ENCODE peak calls at places on chromosomes 6 and 20, in four cellular contexts. V, J, X and M are unnamed samples.

GRCh38 chr6:75204222-75204958 is 1.5 kb downstream of the COL12A1 start:
- DNase-seq in V (peak), J (no peak), X (peak), M (peak)

GRCh38 chr6:135251964-135252429 is 70.9 kb downstream of the MYB start:
- DNase-seq in V (no peak), J (no peak), X (peak), M (no peak)

GRCh38 chr6:6872924-6873344 is 234.8 kb upstream of the RREB1 start:
- DNase-seq in V (no peak), J (no peak), X (no peak), M (no peak)

GRCh38 chr20:8215516-8215915 is 83.5 kb downstream of the PLCB1 start:
- DNase-seq in V (no peak), J (no peak), X (no peak), M (no peak)

GRCh38 chr6:9138856-9139426 is 703.6 kb upstream of the SLC35B3 start:
- DNase-seq in V (no peak), J (no peak), X (no peak), M (no peak)

GRCh38 chr20:10636326-10636818 is 37.4 kb downstream of the JAG1 start:
- DNase-seq in V (no peak), J (no peak), X (peak), M (no peak)

GRCh38 chr6:33390767-33391277 is 801 bp upstream of the KIFC1 start:
- DNase-seq in V (no peak), J (no peak), X (no peak), M (no peak)

GRCh38 chr6:11016452-11016851 is 27.7 kb downstream of the ELOVL2 start:
- DNase-seq in V (no peak), J (no peak), X (no peak), M (no peak)

GRCh38 chr6:154754152-154754551 is 20.9 kb downstream of the SCAF8 start:
- DNase-seq in V (no peak), J (no peak), X (no peak), M (no peak)

GRCh38 chr20:25553819-25554296 is 31.5 kb downstream of the NINL start:
- DNase-seq in V (no peak), J (no peak), X (peak), M (no peak)

GRCh38 chr6:88538130-88538706 is 372.1 kb upstream of the CNR1 start:
- DNase-seq in V (no peak), J (no peak), X (no peak), M (peak)

GRCh38 chr6:116764961-116765841 is at the start of gene FAM162B:
- DNase-seq in V (no peak), J (no peak), X (peak), M (peak)

GRCh38 chr6:33959661-33960344 is 156.0 kb upstream of the MLN start:
- DNase-seq in V (no peak), J (no peak), X (no peak), M (no peak)

GRCh38 chr6:121652223-121652622 is 216.8 kb downstream of the GJA1 start:
- DNase-seq in V (no peak), J (no peak), X (no peak), M (no peak)

GRCh38 chr6:158517038-158517437 is 42.9 kb upstream of the TMEM181 start:
- DNase-seq in V (no peak), J (no peak), X (no peak), M (no peak)

GRCh38 chr20:57040924-57041323 is 225.5 kb downstream of the BMP7 start:
- DNase-seq in V (no peak), J (no peak), X (no peak), M (no peak)

GRCh38 chr6:111846511-111847409 is 26.5 kb downstream of the FYN start:
- DNase-seq in V (no peak), J (no peak), X (no peak), M (no peak)

GRCh38 chr20:45011108-45011526 is 44.8 kb downstream of the STK4 start:
- DNase-seq in V (peak), J (no peak), X (peak), M (peak)

GRCh38 chr6:158471339-158471738 is 88.6 kb upstream of the TMEM181 start:
- DNase-seq in V (no peak), J (no peak), X (no peak), M (no peak)

GRCh38 chr6:44207966-44208365 is 8.8 kb upstream of the MYMX start:
- DNase-seq in V (no peak), J (no peak), X (no peak), M (no peak)

GRCh38 chr20:50690979-50691584 is at the start of gene RIPOR3:
- DNase-seq in V (no peak), J (no peak), X (no peak), M (peak)

GRCh38 chr6:92888316-92888715 is 531.0 kb downstream of the EPHA7 start:
- DNase-seq in V (no peak), J (no peak), X (no peak), M (no peak)

GRCh38 chr6:393391-394221 is 2.1 kb downstream of the IRF4 start:
- DNase-seq in V (no peak), J (no peak), X (no peak), M (no peak)

GRCh38 chr20:688809-689208 is 13.2 kb upstream of the SCRT2 start:
- DNase-seq in V (no peak), J (no peak), X (peak), M (no peak)

DNA sequence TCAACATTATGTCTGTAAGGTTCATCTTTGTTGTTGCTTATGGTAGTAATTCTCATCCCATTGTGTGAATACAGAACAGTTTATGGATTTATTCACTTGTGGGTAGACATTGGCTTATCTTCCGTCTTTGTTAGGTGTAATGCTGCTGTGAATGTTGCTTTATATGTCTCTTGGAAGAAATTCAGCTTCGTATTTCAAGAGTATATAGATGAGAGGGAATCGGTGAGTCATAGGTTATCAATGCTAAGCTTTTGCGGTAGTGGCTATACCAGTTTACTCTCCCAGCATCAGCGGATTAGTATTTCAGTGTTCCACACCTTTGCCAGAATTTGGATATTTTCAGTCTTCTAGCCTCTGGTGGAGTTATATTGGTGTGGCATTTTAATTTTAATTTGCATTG is 77.8 kb downstream of the ZFAND3 start:
- DNase-seq in V (no peak), J (no peak), X (no peak), M (no peak)
- TF ChIP-seq CHD2 in V (no peak), J (no peak), X (no peak), M (no peak)

DNA sequence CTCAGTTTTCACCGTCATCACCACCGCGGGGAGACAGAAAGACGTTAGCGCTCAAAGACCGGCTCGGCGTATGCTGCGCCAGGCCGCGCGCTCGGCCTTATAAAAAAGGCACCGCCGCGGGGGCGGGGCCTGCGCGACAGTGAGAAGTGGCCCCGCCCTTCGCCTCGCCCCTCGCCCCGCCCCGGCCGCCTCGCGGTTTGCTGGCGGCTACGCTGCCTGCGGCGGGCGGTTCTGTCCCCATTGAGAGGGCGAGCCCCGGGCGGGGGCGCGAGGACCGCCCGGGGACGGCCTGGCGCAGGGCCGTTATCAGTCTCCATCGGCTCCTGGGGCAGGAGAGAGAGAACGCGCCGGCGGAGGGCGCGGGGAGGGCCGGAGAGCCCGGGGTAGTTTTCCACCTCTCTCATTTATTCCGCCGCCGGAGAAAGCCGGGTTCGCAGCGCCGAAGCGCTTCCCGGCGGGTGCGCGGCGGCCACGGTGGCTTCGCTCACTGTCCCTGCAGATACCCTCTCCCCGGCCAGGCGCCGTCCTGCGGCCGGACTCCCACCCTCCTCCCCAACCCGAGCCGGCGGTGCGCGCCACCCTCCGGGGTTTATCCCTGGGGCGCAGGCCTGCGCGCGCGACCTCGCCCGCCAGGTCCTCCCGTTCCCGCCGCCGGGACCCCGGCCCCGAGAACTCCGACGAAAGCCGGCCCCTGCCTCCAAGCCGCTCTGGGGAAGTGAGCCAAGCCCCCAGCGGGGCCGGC is 122.5 kb upstream of the SLC2A12 start:
- DNase-seq in V (peak), J (peak), X (peak), M (peak)
- TF ChIP-seq CHD2 in V (no peak), J (no peak), X (no peak), M (no peak)

DNA sequence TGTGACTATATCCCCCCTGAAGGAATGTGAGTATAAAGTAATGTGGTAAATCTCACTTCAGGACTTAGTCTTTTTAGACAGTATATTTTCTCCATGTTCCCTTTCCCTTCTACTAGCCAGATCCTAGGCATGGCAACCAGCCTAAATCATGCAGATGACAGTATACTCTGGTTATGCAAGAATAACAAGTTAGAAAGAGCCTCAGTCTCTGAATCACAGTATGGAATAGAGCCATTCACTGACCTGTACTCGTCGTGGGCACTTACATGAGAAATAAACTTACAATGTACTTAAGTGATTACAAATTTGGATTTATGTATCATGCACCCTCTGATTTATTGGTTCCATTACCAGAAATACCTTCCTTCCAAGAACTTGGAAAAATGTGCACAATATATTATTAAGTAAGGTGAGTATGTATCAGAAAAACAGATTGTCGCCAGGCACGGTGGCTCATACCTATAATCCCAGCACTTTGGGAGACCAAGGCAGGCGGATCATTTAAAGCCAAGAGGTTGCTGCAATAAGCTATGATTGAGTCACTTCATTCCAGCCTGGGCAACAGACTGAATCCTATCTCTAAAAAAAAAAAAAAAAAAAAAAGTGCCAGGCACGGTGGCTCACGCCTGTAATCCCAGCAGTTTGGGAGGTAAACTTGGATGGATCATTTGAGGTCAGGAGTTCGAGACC is 25.1 kb upstream of the FAM8A1 start:
- DNase-seq in V (no peak), J (no peak), X (no peak), M (no peak)
- TF ChIP-seq CHD2 in V (no peak), J (no peak), X (no peak), M (no peak)

DNA sequence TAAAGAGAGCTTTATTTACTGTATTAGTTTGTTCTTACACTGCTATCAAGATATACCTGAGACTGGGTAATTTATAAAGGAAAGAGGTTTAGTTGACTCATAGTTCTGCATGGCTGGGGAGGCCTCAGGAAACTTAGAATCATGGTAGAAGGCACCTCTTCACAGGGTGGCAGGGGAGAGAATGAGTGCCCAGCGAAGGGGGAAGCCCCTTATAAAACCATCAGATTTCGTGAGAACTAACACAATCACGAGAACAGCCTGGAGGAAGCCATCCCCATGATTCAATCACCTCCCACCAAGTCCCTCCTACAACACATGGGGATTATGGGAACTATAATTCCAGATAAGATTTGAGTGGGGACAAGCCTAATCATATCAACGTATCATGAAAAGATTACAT is 27.2 kb downstream of the ARID1B start:
- DNase-seq in V (no peak), J (no peak), X (no peak), M (no peak)
- TF ChIP-seq CHD2 in V (no peak), J (no peak), X (no peak), M (no peak)

DNA sequence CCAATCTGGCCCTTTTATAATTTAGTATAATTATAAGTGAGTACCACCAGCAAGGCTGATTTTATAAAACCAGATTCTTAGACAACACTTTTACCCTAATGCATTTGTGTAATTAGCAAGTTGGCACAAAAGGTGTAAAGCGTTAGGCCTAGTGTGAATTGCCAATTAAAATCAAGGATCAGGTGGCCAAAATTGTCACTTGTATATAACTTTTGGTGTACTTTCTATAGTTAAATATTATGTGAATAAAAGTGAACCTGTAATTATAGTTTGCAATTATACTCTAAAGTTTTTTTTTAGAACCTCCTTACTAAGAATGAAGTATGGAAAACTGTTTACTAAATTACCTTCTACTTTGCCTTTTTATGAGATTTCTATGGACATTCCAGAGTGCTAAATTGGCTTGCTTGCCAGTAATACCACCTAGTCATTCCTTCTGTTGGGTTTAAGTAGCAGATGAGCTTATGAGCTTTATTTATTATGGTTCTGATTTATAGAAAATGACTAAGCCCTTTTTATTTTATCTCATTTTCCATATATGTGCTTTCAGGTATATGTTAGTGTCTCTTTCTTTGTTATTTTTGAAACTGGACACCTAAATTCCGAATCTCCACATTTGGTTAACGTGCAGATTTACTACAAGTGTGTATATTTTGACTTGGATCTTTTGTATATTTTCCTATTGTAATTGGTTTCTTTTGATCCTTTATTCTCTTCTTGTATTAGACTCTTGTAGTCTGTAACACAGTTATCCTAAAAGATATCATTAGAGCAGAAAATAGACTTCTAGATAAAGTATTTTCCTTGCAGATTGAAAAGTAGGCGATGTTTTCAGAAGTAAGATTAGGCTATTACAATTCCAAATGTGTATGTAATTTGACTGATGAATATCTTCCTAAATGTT is 3.9 kb downstream of the STXBP5 start:
- DNase-seq in V (no peak), J (no peak), X (no peak), M (no peak)
- TF ChIP-seq CHD2 in V (no peak), J (no peak), X (no peak), M (no peak)

GRCh38 chr20:63546256-63546655 is 1.3 kb downstream of the SRMS start:
- DNase-seq in V (no peak), J (no peak), X (no peak), M (no peak)

GRCh38 chr20:63547484-63548480 is at the start of gene SRMS:
- DNase-seq in V (no peak), J (no peak), X (no peak), M (no peak)

GRCh38 chr20:63545814-63546213 is 1.7 kb downstream of the SRMS start:
- DNase-seq in V (no peak), J (no peak), X (no peak), M (no peak)

GRCh38 chr20:63548542-63548941 is 993 bp upstream of the SRMS start:
- DNase-seq in V (no peak), J (no peak), X (no peak), M (no peak)

GRCh38 chr20:63546686-63547483 is 664 bp downstream of the SRMS start:
- DNase-seq in V (no peak), J (no peak), X (no peak), M (no peak)
- TF ChIP-seq CHD2 in V (no peak), J (no peak), X (no peak), M (no peak)

GRCh38 chr6:1916334-1916985 is 306.7 kb downstream of the FOXC1 start:
- DNase-seq in V (no peak), J (no peak), X (no peak), M (no peak)
- TF ChIP-seq CHD2 in V (no peak), J (no peak), X (no peak), M (no peak)